ENCODE peak calls at places on chromosome 7, in nine cellular contexts. One of them, this sample, is unnamed.

GRCh38 chr7:31758770-31759169 is 71.8 kb downstream of the PPP1R17 start:
- DNase-seq in hypothalamus: no peak
- DNase-seq in fibroblast of mammary gland: peak
- DNase-seq in activated CD8-positive, alpha-beta memory T cell treated with anti-CD3 and anti-CD28 coated beads for 24 hours: no peak
- DNase-seq in progenitor cell of endocrine pancreas: no peak
- DNase-seq in pons: no peak
- DNase-seq in Right ventricle myocardium superior: no peak
- DNase-seq in MV-4-11: no peak
- DNase-seq in midbrain: no peak
- DNase-seq in this sample: no peak

GRCh38 chr7:77903597-77903996 is 105.0 kb downstream of the PHTF2 start:
- DNase-seq in hypothalamus: no peak
- DNase-seq in fibroblast of mammary gland: peak
- DNase-seq in activated CD8-positive, alpha-beta memory T cell treated with anti-CD3 and anti-CD28 coated beads for 24 hours: no peak
- DNase-seq in progenitor cell of endocrine pancreas: no peak
- DNase-seq in pons: no peak
- DNase-seq in Right ventricle myocardium superior: no peak
- DNase-seq in MV-4-11: peak
- DNase-seq in midbrain: no peak
- DNase-seq in this sample: peak

GRCh38 chr7:144027070-144027469 is 21.7 kb upstream of the OR2A5 start:
- DNase-seq in hypothalamus: no peak
- DNase-seq in fibroblast of mammary gland: peak
- DNase-seq in activated CD8-positive, alpha-beta memory T cell treated with anti-CD3 and anti-CD28 coated beads for 24 hours: no peak
- DNase-seq in progenitor cell of endocrine pancreas: no peak
- DNase-seq in pons: peak
- DNase-seq in Right ventricle myocardium superior: no peak
- DNase-seq in MV-4-11: no peak
- DNase-seq in midbrain: peak
- DNase-seq in this sample: no peak

GRCh38 chr7:93964813-93965212 is 39.3 kb downstream of the BET1 start:
- DNase-seq in hypothalamus: no peak
- DNase-seq in fibroblast of mammary gland: no peak
- DNase-seq in activated CD8-positive, alpha-beta memory T cell treated with anti-CD3 and anti-CD28 coated beads for 24 hours: no peak
- DNase-seq in progenitor cell of endocrine pancreas: no peak
- DNase-seq in pons: no peak
- DNase-seq in Right ventricle myocardium superior: no peak
- DNase-seq in MV-4-11: no peak
- DNase-seq in midbrain: no peak
- DNase-seq in this sample: no peak

GRCh38 chr7:1505731-1506550 is 1.8 kb upstream of the INTS1 start:
- DNase-seq in hypothalamus: no peak
- DNase-seq in fibroblast of mammary gland: no peak
- DNase-seq in activated CD8-positive, alpha-beta memory T cell treated with anti-CD3 and anti-CD28 coated beads for 24 hours: no peak
- DNase-seq in progenitor cell of endocrine pancreas: no peak
- DNase-seq in pons: no peak
- DNase-seq in Right ventricle myocardium superior: no peak
- DNase-seq in MV-4-11: no peak
- DNase-seq in midbrain: no peak
- DNase-seq in this sample: peak

GRCh38 chr7:143389316-143390097 is 8.4 kb downstream of the ZYX start:
- DNase-seq in hypothalamus: no peak
- DNase-seq in fibroblast of mammary gland: peak
- DNase-seq in activated CD8-positive, alpha-beta memory T cell treated with anti-CD3 and anti-CD28 coated beads for 24 hours: no peak
- DNase-seq in progenitor cell of endocrine pancreas: no peak
- DNase-seq in pons: no peak
- DNase-seq in Right ventricle myocardium superior: no peak
- DNase-seq in MV-4-11: no peak
- DNase-seq in midbrain: no peak
- DNase-seq in this sample: no peak

GRCh38 chr7:12864470-12865046 is 177.1 kb downstream of the ARL4A start:
- DNase-seq in hypothalamus: no peak
- DNase-seq in fibroblast of mammary gland: no peak
- DNase-seq in activated CD8-positive, alpha-beta memory T cell treated with anti-CD3 and anti-CD28 coated beads for 24 hours: no peak
- DNase-seq in progenitor cell of endocrine pancreas: no peak
- DNase-seq in pons: no peak
- DNase-seq in Right ventricle myocardium superior: no peak
- DNase-seq in MV-4-11: no peak
- DNase-seq in midbrain: no peak
- DNase-seq in this sample: no peak

GRCh38 chr7:105309235-105310156 is 79.2 kb downstream of the SRPK2 start:
- DNase-seq in hypothalamus: no peak
- DNase-seq in fibroblast of mammary gland: no peak
- DNase-seq in activated CD8-positive, alpha-beta memory T cell treated with anti-CD3 and anti-CD28 coated beads for 24 hours: no peak
- DNase-seq in progenitor cell of endocrine pancreas: no peak
- DNase-seq in pons: no peak
- DNase-seq in Right ventricle myocardium superior: no peak
- DNase-seq in MV-4-11: no peak
- DNase-seq in midbrain: no peak
- DNase-seq in this sample: no peak

GRCh38 chr7:139680676-139681462 is 96.9 kb downstream of the HIPK2 start:
- DNase-seq in hypothalamus: no peak
- DNase-seq in fibroblast of mammary gland: peak
- DNase-seq in activated CD8-positive, alpha-beta memory T cell treated with anti-CD3 and anti-CD28 coated beads for 24 hours: peak
- DNase-seq in progenitor cell of endocrine pancreas: no peak
- DNase-seq in pons: no peak
- DNase-seq in Right ventricle myocardium superior: peak
- DNase-seq in MV-4-11: peak
- DNase-seq in midbrain: no peak
- DNase-seq in this sample: peak

GRCh38 chr7:143892527-143893300 is 9.3 kb downstream of the TCAF1 start:
- DNase-seq in hypothalamus: no peak
- DNase-seq in fibroblast of mammary gland: peak
- DNase-seq in activated CD8-positive, alpha-beta memory T cell treated with anti-CD3 and anti-CD28 coated beads for 24 hours: no peak
- DNase-seq in progenitor cell of endocrine pancreas: no peak
- DNase-seq in pons: no peak
- DNase-seq in Right ventricle myocardium superior: no peak
- DNase-seq in MV-4-11: peak
- DNase-seq in midbrain: no peak
- DNase-seq in this sample: no peak

GRCh38 chr7:6409091-6409490 is 38.7 kb downstream of the DAGLB start:
- DNase-seq in hypothalamus: no peak
- DNase-seq in fibroblast of mammary gland: no peak
- DNase-seq in activated CD8-positive, alpha-beta memory T cell treated with anti-CD3 and anti-CD28 coated beads for 24 hours: no peak
- DNase-seq in progenitor cell of endocrine pancreas: no peak
- DNase-seq in pons: no peak
- DNase-seq in Right ventricle myocardium superior: no peak
- DNase-seq in MV-4-11: no peak
- DNase-seq in midbrain: no peak
- DNase-seq in this sample: no peak

GRCh38 chr7:134327896-134328295 is 11.2 kb upstream of the SLC35B4 start:
- DNase-seq in hypothalamus: no peak
- DNase-seq in fibroblast of mammary gland: peak
- DNase-seq in activated CD8-positive, alpha-beta memory T cell treated with anti-CD3 and anti-CD28 coated beads for 24 hours: peak
- DNase-seq in progenitor cell of endocrine pancreas: no peak
- DNase-seq in pons: peak
- DNase-seq in Right ventricle myocardium superior: no peak
- DNase-seq in MV-4-11: peak
- DNase-seq in midbrain: peak
- DNase-seq in this sample: peak

GRCh38 chr7:67453580-67453979 is 456.9 kb downstream of the TYW1 start:
- DNase-seq in hypothalamus: no peak
- DNase-seq in fibroblast of mammary gland: no peak
- DNase-seq in activated CD8-positive, alpha-beta memory T cell treated with anti-CD3 and anti-CD28 coated beads for 24 hours: no peak
- DNase-seq in progenitor cell of endocrine pancreas: no peak
- DNase-seq in pons: no peak
- DNase-seq in Right ventricle myocardium superior: no peak
- DNase-seq in MV-4-11: no peak
- DNase-seq in midbrain: no peak
- DNase-seq in this sample: no peak

GRCh38 chr7:77923419-77923818 is 124.8 kb downstream of the PHTF2 start:
- DNase-seq in hypothalamus: no peak
- DNase-seq in fibroblast of mammary gland: no peak
- DNase-seq in activated CD8-positive, alpha-beta memory T cell treated with anti-CD3 and anti-CD28 coated beads for 24 hours: no peak
- DNase-seq in progenitor cell of endocrine pancreas: no peak
- DNase-seq in pons: no peak
- DNase-seq in Right ventricle myocardium superior: no peak
- DNase-seq in MV-4-11: peak
- DNase-seq in midbrain: no peak
- DNase-seq in this sample: no peak

GRCh38 chr7:42972703-42973500 is 40.7 kb downstream of the MRPL32 start:
- DNase-seq in hypothalamus: no peak
- DNase-seq in fibroblast of mammary gland: peak
- DNase-seq in activated CD8-positive, alpha-beta memory T cell treated with anti-CD3 and anti-CD28 coated beads for 24 hours: no peak
- DNase-seq in progenitor cell of endocrine pancreas: no peak
- DNase-seq in pons: peak
- DNase-seq in Right ventricle myocardium superior: no peak
- DNase-seq in MV-4-11: no peak
- DNase-seq in midbrain: no peak
- DNase-seq in this sample: no peak

GRCh38 chr7:129774359-129774758 is 162.8 kb downstream of the NRF1 start:
- DNase-seq in hypothalamus: no peak
- DNase-seq in fibroblast of mammary gland: no peak
- DNase-seq in activated CD8-positive, alpha-beta memory T cell treated with anti-CD3 and anti-CD28 coated beads for 24 hours: no peak
- DNase-seq in progenitor cell of endocrine pancreas: no peak
- DNase-seq in pons: no peak
- DNase-seq in Right ventricle myocardium superior: peak
- DNase-seq in MV-4-11: no peak
- DNase-seq in midbrain: no peak
- DNase-seq in this sample: no peak

GRCh38 chr7:133646493-133647154 is 393.7 kb downstream of the EXOC4 start:
- DNase-seq in hypothalamus: no peak
- DNase-seq in fibroblast of mammary gland: no peak
- DNase-seq in activated CD8-positive, alpha-beta memory T cell treated with anti-CD3 and anti-CD28 coated beads for 24 hours: no peak
- DNase-seq in progenitor cell of endocrine pancreas: no peak
- DNase-seq in pons: no peak
- DNase-seq in Right ventricle myocardium superior: no peak
- DNase-seq in MV-4-11: peak
- DNase-seq in midbrain: no peak
- DNase-seq in this sample: no peak

GRCh38 chr7:26853788-26854393 is 10.5 kb downstream of the SKAP2 start:
- DNase-seq in hypothalamus: no peak
- DNase-seq in fibroblast of mammary gland: peak
- DNase-seq in activated CD8-positive, alpha-beta memory T cell treated with anti-CD3 and anti-CD28 coated beads for 24 hours: no peak
- DNase-seq in progenitor cell of endocrine pancreas: no peak
- DNase-seq in pons: peak
- DNase-seq in Right ventricle myocardium superior: no peak
- DNase-seq in MV-4-11: peak
- DNase-seq in midbrain: peak
- DNase-seq in this sample: no peak

GRCh38 chr7:112596260-112596659 is 115.5 kb downstream of the LSMEM1 start:
- DNase-seq in hypothalamus: no peak
- DNase-seq in fibroblast of mammary gland: peak
- DNase-seq in activated CD8-positive, alpha-beta memory T cell treated with anti-CD3 and anti-CD28 coated beads for 24 hours: no peak
- DNase-seq in progenitor cell of endocrine pancreas: no peak
- DNase-seq in pons: no peak
- DNase-seq in Right ventricle myocardium superior: no peak
- DNase-seq in MV-4-11: no peak
- DNase-seq in midbrain: no peak
- DNase-seq in this sample: no peak

GRCh38 chr7:101129603-101130117 is 2.8 kb downstream of the SERPINE1 start:
- DNase-seq in hypothalamus: no peak
- DNase-seq in fibroblast of mammary gland: no peak
- DNase-seq in activated CD8-positive, alpha-beta memory T cell treated with anti-CD3 and anti-CD28 coated beads for 24 hours: no peak
- DNase-seq in progenitor cell of endocrine pancreas: no peak
- DNase-seq in pons: no peak
- DNase-seq in Right ventricle myocardium superior: no peak
- DNase-seq in MV-4-11: peak
- DNase-seq in midbrain: no peak
- DNase-seq in this sample: no peak

GRCh38 chr7:5701085-5701914 is 80.2 kb downstream of the RNF216 start:
- DNase-seq in hypothalamus: no peak
- DNase-seq in fibroblast of mammary gland: peak
- DNase-seq in activated CD8-positive, alpha-beta memory T cell treated with anti-CD3 and anti-CD28 coated beads for 24 hours: peak
- DNase-seq in progenitor cell of endocrine pancreas: no peak
- DNase-seq in pons: peak
- DNase-seq in Right ventricle myocardium superior: no peak
- DNase-seq in MV-4-11: peak
- DNase-seq in midbrain: no peak
- DNase-seq in this sample: peak

GRCh38 chr7:137591444-137591843 is 247.9 kb upstream of the PTN start:
- DNase-seq in hypothalamus: no peak
- DNase-seq in fibroblast of mammary gland: peak
- DNase-seq in activated CD8-positive, alpha-beta memory T cell treated with anti-CD3 and anti-CD28 coated beads for 24 hours: no peak
- DNase-seq in progenitor cell of endocrine pancreas: no peak
- DNase-seq in pons: no peak
- DNase-seq in Right ventricle myocardium superior: no peak
- DNase-seq in MV-4-11: peak
- DNase-seq in midbrain: no peak
- DNase-seq in this sample: no peak

GRCh38 chr7:35908305-35909223 is 107.7 kb downstream of the SEPTIN7 start:
- DNase-seq in hypothalamus: peak
- DNase-seq in fibroblast of mammary gland: no peak
- DNase-seq in activated CD8-positive, alpha-beta memory T cell treated with anti-CD3 and anti-CD28 coated beads for 24 hours: no peak
- DNase-seq in progenitor cell of endocrine pancreas: no peak
- DNase-seq in pons: peak
- DNase-seq in Right ventricle myocardium superior: peak
- DNase-seq in MV-4-11: no peak
- DNase-seq in midbrain: peak
- DNase-seq in this sample: no peak

GRCh38 chr7:85833071-85833470 is 646.2 kb upstream of the SEMA3D start:
- DNase-seq in hypothalamus: no peak
- DNase-seq in fibroblast of mammary gland: peak
- DNase-seq in activated CD8-positive, alpha-beta memory T cell treated with anti-CD3 and anti-CD28 coated beads for 24 hours: no peak
- DNase-seq in progenitor cell of endocrine pancreas: no peak
- DNase-seq in pons: no peak
- DNase-seq in Right ventricle myocardium superior: no peak
- DNase-seq in MV-4-11: no peak
- DNase-seq in midbrain: no peak
- DNase-seq in this sample: no peak

GRCh38 chr7:30093351-30094019 is 41.3 kb upstream of the MTURN start:
- DNase-seq in hypothalamus: no peak
- DNase-seq in fibroblast of mammary gland: peak
- DNase-seq in activated CD8-positive, alpha-beta memory T cell treated with anti-CD3 and anti-CD28 coated beads for 24 hours: no peak
- DNase-seq in progenitor cell of endocrine pancreas: no peak
- DNase-seq in pons: no peak
- DNase-seq in Right ventricle myocardium superior: peak
- DNase-seq in MV-4-11: no peak
- DNase-seq in midbrain: no peak
- DNase-seq in this sample: no peak

GRCh38 chr7:103065666-103066065 is 8.9 kb downstream of the FBXL13 start:
- DNase-seq in hypothalamus: no peak
- DNase-seq in fibroblast of mammary gland: peak
- DNase-seq in activated CD8-positive, alpha-beta memory T cell treated with anti-CD3 and anti-CD28 coated beads for 24 hours: peak
- DNase-seq in progenitor cell of endocrine pancreas: peak
- DNase-seq in pons: no peak
- DNase-seq in Right ventricle myocardium superior: peak
- DNase-seq in MV-4-11: peak
- DNase-seq in midbrain: no peak
- DNase-seq in this sample: peak

GRCh38 chr7:98011996-98012395 is 22.0 kb upstream of the OCM2 start:
- DNase-seq in hypothalamus: no peak
- DNase-seq in fibroblast of mammary gland: no peak
- DNase-seq in activated CD8-positive, alpha-beta memory T cell treated with anti-CD3 and anti-CD28 coated beads for 24 hours: no peak
- DNase-seq in progenitor cell of endocrine pancreas: no peak
- DNase-seq in pons: no peak
- DNase-seq in Right ventricle myocardium superior: no peak
- DNase-seq in MV-4-11: no peak
- DNase-seq in midbrain: no peak
- DNase-seq in this sample: no peak

GRCh38 chr7:20435305-20435704 is 104.6 kb downstream of the ITGB8 start:
- DNase-seq in hypothalamus: no peak
- DNase-seq in fibroblast of mammary gland: peak
- DNase-seq in activated CD8-positive, alpha-beta memory T cell treated with anti-CD3 and anti-CD28 coated beads for 24 hours: no peak
- DNase-seq in progenitor cell of endocrine pancreas: no peak
- DNase-seq in pons: no peak
- DNase-seq in Right ventricle myocardium superior: peak
- DNase-seq in MV-4-11: no peak
- DNase-seq in midbrain: no peak
- DNase-seq in this sample: no peak

GRCh38 chr7:83413831-83414230 is 235.1 kb downstream of the SEMA3E start:
- DNase-seq in hypothalamus: no peak
- DNase-seq in fibroblast of mammary gland: peak
- DNase-seq in activated CD8-positive, alpha-beta memory T cell treated with anti-CD3 and anti-CD28 coated beads for 24 hours: no peak
- DNase-seq in progenitor cell of endocrine pancreas: no peak
- DNase-seq in pons: peak
- DNase-seq in Right ventricle myocardium superior: no peak
- DNase-seq in MV-4-11: no peak
- DNase-seq in midbrain: no peak
- DNase-seq in this sample: no peak

GRCh38 chr7:141354251-141354650 is 197.0 kb upstream of the AGK start:
- DNase-seq in hypothalamus: no peak
- DNase-seq in fibroblast of mammary gland: peak
- DNase-seq in activated CD8-positive, alpha-beta memory T cell treated with anti-CD3 and anti-CD28 coated beads for 24 hours: no peak
- DNase-seq in progenitor cell of endocrine pancreas: no peak
- DNase-seq in pons: peak
- DNase-seq in Right ventricle myocardium superior: no peak
- DNase-seq in MV-4-11: no peak
- DNase-seq in midbrain: no peak
- DNase-seq in this sample: no peak

GRCh38 chr7:36039243-36039642 is 113.8 kb upstream of the EEPD1 start:
- DNase-seq in hypothalamus: no peak
- DNase-seq in fibroblast of mammary gland: no peak
- DNase-seq in activated CD8-positive, alpha-beta memory T cell treated with anti-CD3 and anti-CD28 coated beads for 24 hours: no peak
- DNase-seq in progenitor cell of endocrine pancreas: no peak
- DNase-seq in pons: no peak
- DNase-seq in Right ventricle myocardium superior: no peak
- DNase-seq in MV-4-11: no peak
- DNase-seq in midbrain: no peak
- DNase-seq in this sample: no peak